ENCODE peak calls at places on chromosome 4, in six cellular contexts. One of them, this sample, is unnamed.

GRCh38 chr4:16443504-16444088 is 217.3 kb upstream of the TAPT1 start:
- DNase-seq in BJ: no peak
- DNase-seq in kidney epithelial cell: no peak
- DNase-seq in activated gamma-delta T cell treated with Interleukin-2 at 50 U/mL for 16 hours: no peak
- DNase-seq in cardiac muscle cell: peak; percentile 60
- DNase-seq in endodermal cell: no peak
- DNase-seq in this sample: no peak

GRCh38 chr4:147479817-147480216 is 1.1 kb upstream of the EDNRA start:
- DNase-seq in activated gamma-delta T cell treated with Interleukin-2 at 50 U/mL for 16 hours: no peak
- DNase-seq in kidney epithelial cell: no peak
- DNase-seq in endodermal cell: no peak
- DNase-seq in BJ: no peak
- DNase-seq in cardiac muscle cell: peak; percentile 96
- DNase-seq in this sample: no peak

GRCh38 chr4:46820154-46820553 is 88.9 kb downstream of the COX7B2 start:
- DNase-seq in kidney epithelial cell: no peak
- DNase-seq in endodermal cell: no peak
- DNase-seq in activated gamma-delta T cell treated with Interleukin-2 at 50 U/mL for 16 hours: no peak
- DNase-seq in BJ: no peak
- DNase-seq in cardiac muscle cell: no peak
- DNase-seq in this sample: no peak

GRCh38 chr4:76212851-76213414 is 691 bp downstream of the SCARB2 start:
- DNase-seq in activated gamma-delta T cell treated with Interleukin-2 at 50 U/mL for 16 hours: peak; percentile 36
- DNase-seq in kidney epithelial cell: no peak
- DNase-seq in cardiac muscle cell: peak; percentile 57
- DNase-seq in endodermal cell: no peak
- DNase-seq in BJ: no peak
- DNase-seq in this sample: peak; percentile 67

GRCh38 chr4:122617597-122618593 is 3.0 kb downstream of the IL21 start:
- DNase-seq in BJ: no peak
- DNase-seq in cardiac muscle cell: peak; percentile 19
- DNase-seq in endodermal cell: no peak
- DNase-seq in activated gamma-delta T cell treated with Interleukin-2 at 50 U/mL for 16 hours: no peak
- DNase-seq in kidney epithelial cell: no peak
- DNase-seq in this sample: no peak

GRCh38 chr4:4385729-4386295 is 1.1 kb upstream of the NSG1 start:
- DNase-seq in BJ: no peak
- DNase-seq in activated gamma-delta T cell treated with Interleukin-2 at 50 U/mL for 16 hours: no peak
- DNase-seq in kidney epithelial cell: no peak
- DNase-seq in cardiac muscle cell: no peak
- DNase-seq in endodermal cell: peak; percentile 58
- DNase-seq in this sample: no peak

GRCh38 chr4:127648061-127648460 is 15.3 kb downstream of the INTU start:
- DNase-seq in BJ: no peak
- DNase-seq in kidney epithelial cell: no peak
- DNase-seq in cardiac muscle cell: no peak
- DNase-seq in endodermal cell: no peak
- DNase-seq in activated gamma-delta T cell treated with Interleukin-2 at 50 U/mL for 16 hours: no peak
- DNase-seq in this sample: no peak

GRCh38 chr4:54337007-54337406 is 107.9 kb downstream of the PDGFRA start:
- DNase-seq in endodermal cell: no peak
- DNase-seq in kidney epithelial cell: no peak
- DNase-seq in cardiac muscle cell: no peak
- DNase-seq in BJ: no peak
- DNase-seq in activated gamma-delta T cell treated with Interleukin-2 at 50 U/mL for 16 hours: no peak
- DNase-seq in this sample: no peak

GRCh38 chr4:5127556-5127955 is 76.3 kb downstream of the STK32B start:
- DNase-seq in activated gamma-delta T cell treated with Interleukin-2 at 50 U/mL for 16 hours: no peak
- DNase-seq in endodermal cell: no peak
- DNase-seq in BJ: no peak
- DNase-seq in kidney epithelial cell: no peak
- DNase-seq in cardiac muscle cell: no peak
- DNase-seq in this sample: no peak

GRCh38 chr4:183468210-183469095 is 24.0 kb downstream of the CDKN2AIP start:
- DNase-seq in endodermal cell: no peak
- DNase-seq in kidney epithelial cell: no peak
- DNase-seq in BJ: no peak
- DNase-seq in cardiac muscle cell: peak; percentile 24
- DNase-seq in activated gamma-delta T cell treated with Interleukin-2 at 50 U/mL for 16 hours: no peak
- DNase-seq in this sample: no peak

GRCh38 chr4:168441412-168441811 is 38.9 kb downstream of the DDX60L start:
- DNase-seq in kidney epithelial cell: no peak
- DNase-seq in cardiac muscle cell: no peak
- DNase-seq in activated gamma-delta T cell treated with Interleukin-2 at 50 U/mL for 16 hours: no peak
- DNase-seq in BJ: no peak
- DNase-seq in endodermal cell: no peak
- DNase-seq in this sample: no peak

GRCh38 chr4:10730019-10730418 is 45.5 kb upstream of the CLNK start:
- DNase-seq in endodermal cell: no peak
- DNase-seq in BJ: no peak
- DNase-seq in activated gamma-delta T cell treated with Interleukin-2 at 50 U/mL for 16 hours: no peak
- DNase-seq in cardiac muscle cell: no peak
- DNase-seq in kidney epithelial cell: no peak
- DNase-seq in this sample: peak; percentile 15

GRCh38 chr4:176814770-176815169 is 22.0 kb upstream of the VEGFC start:
- DNase-seq in activated gamma-delta T cell treated with Interleukin-2 at 50 U/mL for 16 hours: no peak
- DNase-seq in endodermal cell: no peak
- DNase-seq in BJ: no peak
- DNase-seq in kidney epithelial cell: no peak
- DNase-seq in cardiac muscle cell: peak; percentile 73
- DNase-seq in this sample: no peak

GRCh38 chr4:52243367-52243766 is 192.3 kb downstream of the SPATA18 start:
- DNase-seq in BJ: no peak
- DNase-seq in kidney epithelial cell: no peak
- DNase-seq in endodermal cell: no peak
- DNase-seq in cardiac muscle cell: no peak
- DNase-seq in activated gamma-delta T cell treated with Interleukin-2 at 50 U/mL for 16 hours: no peak
- DNase-seq in this sample: no peak

GRCh38 chr4:143202824-143203223 is 18.1 kb downstream of the USP38 start:
- DNase-seq in cardiac muscle cell: peak; percentile 35
- DNase-seq in BJ: no peak
- DNase-seq in endodermal cell: no peak
- DNase-seq in activated gamma-delta T cell treated with Interleukin-2 at 50 U/mL for 16 hours: no peak
- DNase-seq in kidney epithelial cell: no peak
- DNase-seq in this sample: no peak

GRCh38 chr4:87118826-87119225 is 101.6 kb downstream of the KLHL8 start:
- DNase-seq in activated gamma-delta T cell treated with Interleukin-2 at 50 U/mL for 16 hours: no peak
- DNase-seq in BJ: no peak
- DNase-seq in kidney epithelial cell: no peak
- DNase-seq in cardiac muscle cell: peak; percentile 37
- DNase-seq in endodermal cell: peak; percentile 63
- DNase-seq in this sample: no peak

GRCh38 chr4:169823685-169824084 is 65.9 kb upstream of the HPF1 start:
- DNase-seq in endodermal cell: peak; percentile 91
- DNase-seq in kidney epithelial cell: peak; percentile 38
- DNase-seq in activated gamma-delta T cell treated with Interleukin-2 at 50 U/mL for 16 hours: no peak
- DNase-seq in cardiac muscle cell: peak; percentile 68
- DNase-seq in BJ: no peak
- DNase-seq in this sample: peak; percentile 28

GRCh38 chr4:26815199-26815598 is 45.4 kb upstream of the STIM2 start:
- DNase-seq in cardiac muscle cell: no peak
- DNase-seq in activated gamma-delta T cell treated with Interleukin-2 at 50 U/mL for 16 hours: no peak
- DNase-seq in kidney epithelial cell: no peak
- DNase-seq in endodermal cell: no peak
- DNase-seq in BJ: no peak
- DNase-seq in this sample: no peak

GRCh38 chr4:172707622-172708021 is 461.0 kb upstream of the GALNT7 start:
- DNase-seq in kidney epithelial cell: no peak
- DNase-seq in activated gamma-delta T cell treated with Interleukin-2 at 50 U/mL for 16 hours: no peak
- DNase-seq in cardiac muscle cell: no peak
- DNase-seq in endodermal cell: no peak
- DNase-seq in BJ: no peak
- DNase-seq in this sample: no peak

GRCh38 chr4:39134674-39135073 is 47.7 kb upstream of the WDR19 start:
- DNase-seq in cardiac muscle cell: no peak
- DNase-seq in activated gamma-delta T cell treated with Interleukin-2 at 50 U/mL for 16 hours: no peak
- DNase-seq in endodermal cell: no peak
- DNase-seq in kidney epithelial cell: no peak
- DNase-seq in BJ: no peak
- DNase-seq in this sample: no peak

GRCh38 chr4:77878176-77878575 is 15.5 kb downstream of the MRPL1 start:
- DNase-seq in BJ: no peak
- DNase-seq in cardiac muscle cell: no peak
- DNase-seq in endodermal cell: no peak
- DNase-seq in kidney epithelial cell: no peak
- DNase-seq in activated gamma-delta T cell treated with Interleukin-2 at 50 U/mL for 16 hours: no peak
- DNase-seq in this sample: no peak

GRCh38 chr4:24226667-24227066 is 336.8 kb upstream of the PPARGC1A start:
- DNase-seq in kidney epithelial cell: no peak
- DNase-seq in BJ: no peak
- DNase-seq in cardiac muscle cell: no peak
- DNase-seq in endodermal cell: no peak
- DNase-seq in activated gamma-delta T cell treated with Interleukin-2 at 50 U/mL for 16 hours: no peak
- DNase-seq in this sample: no peak

GRCh38 chr4:151583188-151583587 is 174.2 kb downstream of the FHIP1A start:
- DNase-seq in activated gamma-delta T cell treated with Interleukin-2 at 50 U/mL for 16 hours: no peak
- DNase-seq in BJ: no peak
- DNase-seq in kidney epithelial cell: no peak
- DNase-seq in endodermal cell: no peak
- DNase-seq in cardiac muscle cell: no peak
- DNase-seq in this sample: no peak

GRCh38 chr4:151930372-151930771 is 169.6 kb upstream of the GATB start:
- DNase-seq in kidney epithelial cell: no peak
- DNase-seq in endodermal cell: no peak
- DNase-seq in BJ: no peak
- DNase-seq in activated gamma-delta T cell treated with Interleukin-2 at 50 U/mL for 16 hours: no peak
- DNase-seq in cardiac muscle cell: no peak
- DNase-seq in this sample: no peak

GRCh38 chr4:71229477-71230257 is 109.2 kb upstream of the SLC4A4 start:
- DNase-seq in cardiac muscle cell: peak; percentile 75
- DNase-seq in activated gamma-delta T cell treated with Interleukin-2 at 50 U/mL for 16 hours: no peak
- DNase-seq in endodermal cell: peak; percentile 67
- DNase-seq in kidney epithelial cell: no peak
- DNase-seq in BJ: no peak
- DNase-seq in this sample: no peak

GRCh38 chr4:4714330-4714729 is 145.1 kb upstream of the MSX1 start:
- DNase-seq in kidney epithelial cell: no peak
- DNase-seq in BJ: no peak
- DNase-seq in activated gamma-delta T cell treated with Interleukin-2 at 50 U/mL for 16 hours: no peak
- DNase-seq in cardiac muscle cell: no peak
- DNase-seq in endodermal cell: no peak
- DNase-seq in this sample: no peak

GRCh38 chr4:1122501-1122900 is 9.1 kb upstream of the RNF212 start:
- DNase-seq in endodermal cell: no peak
- DNase-seq in kidney epithelial cell: no peak
- DNase-seq in cardiac muscle cell: no peak
- DNase-seq in activated gamma-delta T cell treated with Interleukin-2 at 50 U/mL for 16 hours: no peak
- DNase-seq in BJ: no peak
- DNase-seq in this sample: no peak

GRCh38 chr4:180860136-180860720 is 1383.0 kb upstream of the TENM3 start:
- DNase-seq in BJ: no peak
- DNase-seq in endodermal cell: no peak
- DNase-seq in activated gamma-delta T cell treated with Interleukin-2 at 50 U/mL for 16 hours: no peak
- DNase-seq in cardiac muscle cell: no peak
- DNase-seq in kidney epithelial cell: no peak
- DNase-seq in this sample: no peak

GRCh38 chr4:24202579-24202978 is 312.7 kb upstream of the PPARGC1A start:
- DNase-seq in kidney epithelial cell: no peak
- DNase-seq in BJ: no peak
- DNase-seq in endodermal cell: no peak
- DNase-seq in activated gamma-delta T cell treated with Interleukin-2 at 50 U/mL for 16 hours: no peak
- DNase-seq in cardiac muscle cell: no peak
- DNase-seq in this sample: no peak

GRCh38 chr4:164440196-164440595 is 313.7 kb upstream of the SMIM31 start:
- DNase-seq in BJ: no peak
- DNase-seq in endodermal cell: no peak
- DNase-seq in kidney epithelial cell: peak; percentile 56
- DNase-seq in activated gamma-delta T cell treated with Interleukin-2 at 50 U/mL for 16 hours: no peak
- DNase-seq in cardiac muscle cell: no peak
- DNase-seq in this sample: no peak

GRCh38 chr4:93828332-93828829 is at the start of gene ATOH1:
- DNase-seq in BJ: no peak
- DNase-seq in kidney epithelial cell: no peak
- DNase-seq in cardiac muscle cell: no peak
- DNase-seq in activated gamma-delta T cell treated with Interleukin-2 at 50 U/mL for 16 hours: no peak
- DNase-seq in endodermal cell: peak; percentile 94
- DNase-seq in this sample: no peak

GRCh38 chr4:40990202-40990898 is 224.0 kb downstream of the APBB2 start:
- DNase-seq in BJ: peak; percentile 94
- DNase-seq in activated gamma-delta T cell treated with Interleukin-2 at 50 U/mL for 16 hours: no peak
- DNase-seq in endodermal cell: no peak
- DNase-seq in cardiac muscle cell: peak; percentile 98
- DNase-seq in kidney epithelial cell: peak; percentile 80
- DNase-seq in this sample: no peak